ENCODE peak calls at places on chromosomes 12 and 14, in six cellular contexts. I is H1, C is astrocyte of the spinal cord, K is stomach, V is breast epithelium, G is heart right ventricle. N is an unnamed sample.

GRCh38 chr12:113306382-113306781 is 28.5 kb downstream of the SLC8B1 start:
- DNase-seq in I (no peak), C (peak; percentile 23), K (no peak), V (no peak), G (no peak), N (no peak)

GRCh38 chr12:83476006-83476405 is 789.3 kb downstream of the TMTC2 start:
- DNase-seq in I (no peak), C (no peak), K (no peak), V (no peak), G (no peak), N (no peak)

GRCh38 chr12:93167841-93168492 is 209.8 kb upstream of the NUDT4 start:
- DNase-seq in I (no peak), C (peak; percentile 33), K (no peak), V (no peak), G (no peak), N (no peak)

GRCh38 chr12:79983969-79984629 is 49.2 kb upstream of the PPP1R12A start:
- DNase-seq in I (no peak), C (no peak), K (no peak), V (no peak), G (no peak), N (peak; percentile 4)

GRCh38 chr12:66819587-66819986 is 140.7 kb upstream of the GRIP1 start:
- DNase-seq in I (no peak), C (no peak), K (no peak), V (no peak), G (no peak), N (no peak)

GRCh38 chr12:49070971-49071370 is 1.2 kb upstream of the RHEBL1 start:
- DNase-seq in I (no peak), C (no peak), K (no peak), V (no peak), G (no peak), N (no peak)

GRCh38 chr14:94940263-94940993 is 170.5 kb upstream of the GSC start:
- DNase-seq in I (no peak), C (no peak), K (no peak), V (no peak), G (no peak), N (no peak)

GRCh38 chr12:47547077-47547476 is 158.8 kb downstream of the RPAP3 start:
- DNase-seq in I (no peak), C (peak; percentile 54), K (no peak), V (no peak), G (no peak), N (no peak)

GRCh38 chr12:113208041-113208934 is 13.0 kb upstream of the TPCN1 start:
- DNase-seq in I (no peak), C (peak; percentile 34), K (peak; percentile 35), V (no peak), G (peak; percentile 46), N (peak; percentile 72)

GRCh38 chr14:88005050-88005481 is at the start of gene GPR65:
- DNase-seq in I (no peak), C (no peak), K (no peak), V (no peak), G (no peak), N (no peak)

GRCh38 chr14:88005978-88006851 is 1.3 kb downstream of the GPR65 start:
- DNase-seq in I (no peak), C (no peak), K (no peak), V (no peak), G (no peak), N (no peak)

GRCh38 chr14:88007608-88008007 is 2.7 kb downstream of the GPR65 start:
- DNase-seq in I (no peak), C (no peak), K (no peak), V (no peak), G (no peak), N (no peak)

GRCh38 chr14:88002421-88002820 is 2.5 kb upstream of the GPR65 start:
- DNase-seq in I (no peak), C (no peak), K (no peak), V (no peak), G (no peak), N (no peak)

GRCh38 chr14:88004637-88005036 is 298 bp upstream of the GPR65 start:
- DNase-seq in I (no peak), C (no peak), K (no peak), V (no peak), G (no peak), N (no peak)
- TF ChIP-seq CTCF in I (no peak), C (no peak), K (no peak), V (no peak), G (no peak), N (no peak)

DNA sequence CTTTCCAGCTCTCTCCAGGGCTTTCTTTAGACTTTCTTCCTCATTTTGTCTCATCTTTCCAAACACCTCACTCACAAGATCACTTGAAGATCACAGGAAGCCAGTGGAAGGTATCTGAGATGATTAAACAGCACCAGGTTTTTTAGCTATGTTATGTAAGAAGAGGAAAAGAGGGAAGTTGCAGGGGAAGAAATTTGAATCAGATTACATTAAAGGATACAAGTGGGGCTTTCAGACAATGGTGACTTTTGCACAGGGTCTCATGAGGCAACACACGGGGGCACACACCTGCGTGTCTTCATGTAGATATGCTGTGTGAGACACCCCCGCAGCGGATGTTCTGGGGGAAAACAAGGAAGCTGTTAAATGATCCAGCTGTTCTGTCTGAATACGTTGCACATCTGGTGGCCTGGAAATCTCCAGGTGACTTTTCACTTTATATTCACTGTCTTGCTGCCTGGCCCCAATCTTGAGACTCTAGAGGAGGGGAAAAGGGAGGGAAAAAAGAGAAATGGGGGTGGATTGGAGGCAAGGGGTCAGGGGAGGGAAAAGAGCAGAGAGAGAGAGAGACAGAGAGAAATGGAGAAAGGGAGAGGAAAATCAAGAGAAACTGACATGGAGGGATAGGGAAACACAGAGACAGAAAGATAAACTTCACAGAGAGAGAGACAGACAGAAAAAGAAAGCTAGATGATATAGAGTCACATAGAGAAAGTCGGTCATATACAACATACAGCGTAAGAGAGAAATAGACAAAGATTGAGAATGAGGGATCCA is 36.3 kb upstream of the PPP1CC start:
- DNase-seq in I (no peak), C (no peak), K (no peak), V (no peak), G (no peak), N (no peak)
- H3K4me3 ChIP-seq in I (no peak overlapping the region), C (no peak overlapping the region), K (no peak overlapping the region), V (no peak overlapping the region), G (no peak overlapping the region), N (no peak overlapping the region)

GRCh38 chr12:32344047-32344446 is 55.3 kb upstream of the FGD4 start:
- DNase-seq in I (no peak), C (no peak), K (no peak), V (no peak), G (no peak), N (no peak)
- TF ChIP-seq CTCF in I (peak; percentile 49), C (no peak), K (no peak), V (no peak), G (no peak), N (no peak)

GRCh38 chr12:107859367-107859766 is 84.9 kb downstream of the ASCL4 start:
- DNase-seq in I (no peak), C (no peak), K (no peak), V (no peak), G (no peak), N (no peak)

DNA sequence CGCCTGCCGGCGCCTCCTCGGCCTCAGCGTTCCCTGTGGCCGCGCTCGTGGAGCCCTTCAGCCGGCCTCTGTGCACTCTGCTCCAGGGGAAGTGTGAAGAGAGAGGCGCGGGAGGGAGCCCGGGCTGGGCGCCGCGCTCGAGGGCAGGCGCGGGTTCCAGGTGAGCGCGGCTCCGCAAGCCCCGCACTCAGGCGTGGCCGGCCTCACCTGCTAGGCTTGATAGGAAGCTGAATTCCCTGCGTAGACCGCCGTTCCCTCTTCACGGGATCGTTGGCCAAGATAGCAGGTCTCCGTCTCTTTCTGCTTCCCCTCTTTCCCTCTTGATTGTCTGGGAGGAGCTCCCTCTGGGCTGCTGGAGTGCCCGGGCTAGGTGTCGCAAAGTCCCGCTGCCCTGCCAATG is 89.7 kb downstream of the ASCL4 start:
- DNase-seq in I (peak; percentile 63), C (no peak), K (no peak), V (no peak), G (no peak), N (no peak)
- H3K4me3 ChIP-seq in I (peak overlapping the region; percentile 72), C (no peak overlapping the region), K (peak overlapping the region; percentile 18), V (peak overlapping the region; percentile 44), G (no peak overlapping the region), N (no peak overlapping the region)

GRCh38 chr14:92203116-92203515 is 81.3 kb downstream of the CPSF2 start:
- DNase-seq in I (no peak), C (no peak), K (no peak), V (no peak), G (no peak), N (no peak)

GRCh38 chr14:92204792-92205191 is 83.0 kb downstream of the CPSF2 start:
- DNase-seq in I (no peak), C (no peak), K (no peak), V (no peak), G (no peak), N (no peak)

GRCh38 chr14:92198804-92199203 is 77.0 kb downstream of the CPSF2 start:
- DNase-seq in I (no peak), C (no peak), K (no peak), V (no peak), G (no peak), N (no peak)

GRCh38 chr14:92199763-92200162 is 78.0 kb downstream of the CPSF2 start:
- DNase-seq in I (no peak), C (no peak), K (no peak), V (no peak), G (no peak), N (no peak)
- TF ChIP-seq CTCF in I (peak; percentile 23), C (no peak), K (no peak), V (no peak), G (no peak), N (peak; percentile 17)

DNA sequence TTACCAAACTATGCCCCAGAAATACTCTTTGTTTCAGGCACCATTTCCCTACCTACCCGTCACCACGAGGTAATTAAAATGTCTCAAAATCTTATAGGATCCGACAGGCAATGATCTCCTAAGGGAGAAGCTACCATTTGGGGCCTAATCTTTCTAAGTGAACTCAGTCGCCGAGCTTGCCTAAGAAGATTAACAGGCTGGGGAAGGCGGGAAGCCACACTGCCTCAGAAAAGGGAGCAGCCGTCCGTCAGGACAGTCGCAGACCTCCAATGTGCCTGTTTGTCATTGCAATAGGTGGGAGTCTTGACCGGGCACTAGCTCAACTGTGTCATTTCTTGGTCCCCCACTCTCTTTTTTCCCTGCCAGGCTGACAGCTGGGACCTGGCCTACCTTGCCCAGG is 4.6 kb downstream of the TTC7B start:
- DNase-seq in I (no peak), C (no peak), K (no peak), V (no peak), G (no peak), N (no peak)
- H3K4me3 ChIP-seq in I (no peak overlapping the region), C (no peak overlapping the region), K (no peak overlapping the region), V (no peak overlapping the region), G (no peak overlapping the region), N (no peak overlapping the region)

DNA sequence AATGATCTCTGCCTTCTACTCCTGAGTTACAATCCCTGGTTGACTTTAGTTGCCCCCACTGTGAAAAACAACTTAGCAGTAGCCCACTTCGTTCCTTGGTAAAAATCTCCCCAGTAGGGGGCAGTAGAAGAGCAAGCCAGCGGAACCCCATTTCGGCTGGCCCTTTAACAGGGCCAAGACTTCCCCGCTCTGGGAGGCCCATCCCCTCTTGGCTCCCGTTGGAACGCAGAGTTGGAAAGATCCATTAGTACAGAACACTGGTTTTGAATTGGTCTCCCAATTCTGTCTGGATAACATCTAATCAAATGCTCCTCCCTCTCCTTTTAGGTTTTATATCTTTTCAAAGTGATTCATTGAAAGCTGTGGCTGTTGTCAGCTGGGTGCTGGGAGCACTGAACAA is 1133.3 kb downstream of the BCL11B start:
- DNase-seq in I (peak; percentile 76), C (peak; percentile 21), K (no peak), V (no peak), G (no peak), N (no peak)
- TF ChIP-seq CTCF in I (peak; percentile 77), C (peak; percentile 57), K (no peak), V (peak; percentile 35), G (peak; percentile 30), N (no peak)

N was measured in HFF-Myc.